ENCODE peak calls at places on chromosome 16, in four cellular contexts. C is HL-60, F is aorta, Q is right lobe of liver. T is an unnamed sample.

GRCh38 chr16:26316683-26317464 is 625.1 kb downstream of the HS3ST4 start:
- DNase-seq in C (no peak), Q (no peak), F (no peak), T (no peak)

GRCh38 chr16:12643034-12643455 is 160.6 kb downstream of the CPPED1 start:
- DNase-seq in F (peak), Q (peak), C (no peak), T (no peak)

GRCh38 chr16:81198635-81199034 is 39.9 kb upstream of the BCO1 start:
- DNase-seq in Q (peak), F (no peak), C (no peak), T (no peak)

GRCh38 chr16:89842471-89843408 is 14.5 kb downstream of the SPIRE2 start:
- DNase-seq in C (no peak), F (no peak), Q (no peak), T (peak)

GRCh38 chr16:66383551-66383950 is 17.1 kb downstream of the CDH5 start:
- DNase-seq in F (no peak), C (no peak), Q (no peak), T (no peak)

GRCh38 chr16:8655184-8655717 is 19.2 kb upstream of the ABAT start:
- DNase-seq in Q (no peak), F (no peak), C (peak), T (no peak)

GRCh38 chr16:70402916-70403659 is 35.8 kb downstream of the ST3GAL2 start:
- DNase-seq in F (no peak), C (peak), Q (no peak), T (no peak)

GRCh38 chr16:9827062-9827752 is 355.0 kb downstream of the GRIN2A start:
- DNase-seq in C (no peak), Q (no peak), F (no peak), T (no peak)

GRCh38 chr16:60681014-60681413 is 1355.2 kb downstream of the CDH8 start:
- DNase-seq in C (no peak), Q (no peak), F (no peak), T (no peak)

GRCh38 chr16:86091976-86092375 is 193.0 kb downstream of the IRF8 start:
- DNase-seq in C (no peak), Q (no peak), F (peak), T (no peak)

GRCh38 chr16:85047867-85048455 is 20.4 kb downstream of the KIAA0513 start:
- DNase-seq in F (no peak), Q (no peak), C (no peak), T (no peak)

DNA sequence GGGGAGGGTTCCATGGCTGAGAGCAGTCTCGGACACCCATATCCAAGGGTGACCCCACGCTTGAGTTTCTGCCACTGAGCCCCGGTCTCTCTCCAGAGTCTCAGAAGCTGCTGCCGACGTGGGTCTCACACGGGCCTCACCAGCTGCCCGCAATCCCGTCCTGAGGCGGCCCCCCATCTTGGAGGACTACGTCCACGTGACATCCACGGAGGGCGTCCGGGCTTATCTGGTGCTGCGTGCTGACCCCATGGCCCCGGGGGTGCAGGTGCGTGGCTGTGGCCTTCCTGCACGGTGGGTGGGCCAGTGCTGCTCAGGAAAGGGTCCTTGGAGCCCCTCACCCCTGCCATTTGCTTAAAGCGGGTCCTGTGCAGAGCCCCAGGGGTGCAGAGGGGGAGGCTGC is 1.0 kb downstream of the CHTF18 start:
- DNase-seq in F (no peak), Q (no peak), C (no peak), T (no peak)
- H3K4me3 ChIP-seq in F (no peak), Q (no peak), C (peak), T (peak)

GRCh38 chr16:56614549-56614991 is 6.2 kb downstream of the MT2A start:
- DNase-seq in F (no peak), C (no peak), Q (no peak), T (no peak)

GRCh38 chr16:56615353-56615752 is 7.0 kb downstream of the MT2A start:
- DNase-seq in F (no peak), Q (no peak), C (no peak), T (no peak)

GRCh38 chr16:56616608-56617211 is 8.3 kb downstream of the MT2A start:
- DNase-seq in F (no peak), Q (no peak), C (no peak), T (no peak)

GRCh38 chr16:56618138-56618537 is 7.4 kb upstream of the MT1E start:
- DNase-seq in F (no peak), C (no peak), Q (no peak), T (no peak)

GRCh38 chr16:56617212-56618085 is 8.1 kb upstream of the MT1E start:
- DNase-seq in Q (peak), C (no peak), F (peak), T (no peak)
- H3K4me3 ChIP-seq in Q (peak), C (peak), F (no peak), T (peak)

GRCh38 chr16:2162676-2163118 is 7.1 kb downstream of the TRAF7 start:
- DNase-seq in F (no peak), C (no peak), Q (no peak), T (no peak)
- H3K4me3 ChIP-seq in F (no peak), C (no peak), Q (no peak), T (no peak)

GRCh38 chr16:82761236-82761635 is 134.5 kb downstream of the CDH13 start:
- DNase-seq in F (peak), C (no peak), Q (peak), T (peak)
- H3K4me3 ChIP-seq in F (peak), C (no peak), Q (no peak), T (no peak)

DNA sequence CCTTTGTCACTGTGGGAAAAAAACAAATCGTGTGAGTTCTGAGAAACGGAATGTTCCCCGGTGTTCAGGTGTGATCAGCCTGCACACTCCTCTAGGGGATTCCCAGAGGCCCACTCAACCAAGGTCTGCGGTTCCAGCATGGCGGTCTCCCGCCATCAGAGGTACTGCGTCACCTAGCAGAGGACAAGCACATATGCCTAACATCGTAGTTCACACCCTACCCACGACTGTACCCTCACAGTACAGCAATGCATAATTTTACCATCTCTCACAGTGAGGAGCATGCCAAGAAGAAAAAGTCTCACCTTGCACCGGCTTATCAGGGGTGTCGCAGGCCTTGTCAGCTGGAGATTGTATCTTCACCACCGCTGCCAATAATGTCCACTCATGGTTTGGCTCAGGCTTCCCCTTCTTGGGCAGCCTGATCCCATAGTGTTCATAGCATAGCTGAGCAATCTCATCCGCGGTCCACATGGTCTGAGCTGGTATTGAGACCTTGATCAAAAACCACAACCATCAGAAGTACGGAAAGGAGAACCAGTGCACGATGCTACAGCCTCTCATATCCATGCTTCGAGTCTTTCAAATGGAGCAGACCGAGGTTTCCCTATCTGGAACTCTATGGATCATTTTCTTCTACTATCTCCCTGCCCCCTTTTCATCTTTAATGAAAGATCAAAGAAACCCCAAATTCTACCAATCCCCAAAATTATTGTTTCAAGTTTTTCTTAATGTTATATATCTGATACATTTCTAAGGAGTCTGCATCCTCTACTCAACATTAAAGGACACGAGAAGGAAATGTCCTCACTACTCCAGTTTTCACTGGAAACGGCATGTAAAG is 2.5 kb downstream of the ADAT1 start:
- DNase-seq in F (no peak), Q (no peak), C (no peak), T (no peak)
- H3K4me3 ChIP-seq in F (no peak), Q (no peak), C (no peak), T (no peak)

DNA sequence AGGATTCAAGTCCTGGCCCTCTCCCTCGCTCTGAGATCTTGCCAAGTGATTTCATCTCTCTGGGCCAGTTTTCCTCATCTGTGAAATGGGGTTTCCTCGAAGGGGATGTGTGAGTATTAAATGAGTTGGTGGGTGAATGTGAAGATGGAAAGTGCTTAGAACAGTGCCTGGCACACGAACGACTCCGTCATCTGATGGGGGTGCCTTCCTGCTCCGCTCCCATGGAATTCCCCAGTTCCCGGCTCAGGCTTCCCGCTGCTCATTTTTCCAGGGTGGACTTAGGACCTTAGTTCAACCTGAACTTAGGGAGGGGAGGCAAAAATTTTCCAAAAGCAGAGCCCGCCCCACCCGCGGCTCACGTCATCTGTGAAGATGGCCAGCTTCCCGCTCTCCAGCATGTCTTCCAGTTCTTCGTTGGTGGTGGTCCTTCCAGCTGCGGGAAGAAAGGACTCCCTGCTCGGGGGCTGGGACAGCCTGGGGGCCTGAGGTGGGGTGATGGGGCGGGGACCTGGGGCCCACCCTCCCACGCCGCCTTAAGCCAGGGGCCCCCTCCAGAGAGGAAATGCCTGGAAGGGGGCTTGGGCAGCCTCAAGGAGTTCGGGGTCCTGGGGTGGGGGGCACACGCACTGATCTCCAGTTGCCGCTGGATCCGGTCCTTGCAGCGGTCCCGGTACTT is 11.5 kb downstream of the HSD3B7 start:
- DNase-seq in C (no peak), F (peak), Q (peak), T (no peak)
- H3K4me3 ChIP-seq in C (peak), F (peak), Q (peak), T (peak)

DNA sequence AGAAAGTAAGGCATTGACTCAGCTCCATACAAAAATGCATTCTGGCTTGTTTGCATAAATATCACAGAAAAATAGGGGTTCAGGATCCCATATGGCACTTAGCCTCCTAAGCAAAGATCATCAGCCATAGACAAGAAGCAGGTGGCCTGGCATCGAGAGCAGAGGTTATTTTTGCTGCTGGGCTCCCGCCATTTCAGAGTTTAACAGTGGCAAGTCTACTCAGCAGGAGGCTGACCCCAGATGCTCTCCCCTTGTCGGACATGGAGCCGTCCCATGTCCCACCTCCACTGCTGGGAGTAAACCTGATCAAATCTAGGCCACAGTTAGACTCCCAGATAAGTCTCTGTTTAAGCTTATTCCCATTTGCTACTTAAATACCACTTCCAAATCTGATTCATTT is 269.1 kb downstream of the FTO start:
- DNase-seq in C (no peak), Q (no peak), F (no peak), T (no peak)
- H3K4me3 ChIP-seq in C (no peak), Q (no peak), F (no peak), T (no peak)

T was measured in retinal pigment epithelial cell.